ENCODE peak calls at places on chromosome 18, in eight cellular contexts. One of them, this sample, is unnamed.

GRCh38 chr18:48300463-48300961 is 108.7 kb downstream of the ZBTB7C start:
- DNase-seq in myocyte: no peak
- DNase-seq in SHP77: peak
- DNase-seq in psoas muscle: no peak
- DNase-seq in RWPE1: no peak
- DNase-seq in bronchial epithelial cell: peak
- DNase-seq in HCEC 1CT: no peak
- DNase-seq in endothelial cell of umbilical vein: no peak
- DNase-seq in this sample: no peak

GRCh38 chr18:62637807-62638687 is 77.3 kb upstream of the PHLPP1 start:
- DNase-seq in SHP77: peak
- DNase-seq in bronchial epithelial cell: peak
- DNase-seq in HCEC 1CT: no peak
- DNase-seq in RWPE1: no peak
- DNase-seq in psoas muscle: no peak
- DNase-seq in myocyte: peak
- DNase-seq in endothelial cell of umbilical vein: peak
- DNase-seq in this sample: peak

GRCh38 chr18:67864677-67865340 is 348.3 kb upstream of the DSEL start:
- DNase-seq in myocyte: peak
- DNase-seq in endothelial cell of umbilical vein: peak
- DNase-seq in HCEC 1CT: peak
- DNase-seq in psoas muscle: no peak
- DNase-seq in bronchial epithelial cell: peak
- DNase-seq in RWPE1: no peak
- DNase-seq in SHP77: no peak
- DNase-seq in this sample: no peak

GRCh38 chr18:79506191-79507075 is 110.7 kb downstream of the NFATC1 start:
- DNase-seq in SHP77: no peak
- DNase-seq in endothelial cell of umbilical vein: no peak
- DNase-seq in HCEC 1CT: no peak
- DNase-seq in bronchial epithelial cell: no peak
- DNase-seq in psoas muscle: peak
- DNase-seq in myocyte: peak
- DNase-seq in RWPE1: no peak
- DNase-seq in this sample: peak

GRCh38 chr18:54140641-54141040 is 83.8 kb downstream of the MBD2 start:
- DNase-seq in endothelial cell of umbilical vein: no peak
- DNase-seq in SHP77: no peak
- DNase-seq in HCEC 1CT: peak
- DNase-seq in RWPE1: no peak
- DNase-seq in bronchial epithelial cell: no peak
- DNase-seq in psoas muscle: no peak
- DNase-seq in myocyte: no peak
- DNase-seq in this sample: no peak

GRCh38 chr18:4765401-4765800 is 310.3 kb upstream of the DLGAP1 start:
- DNase-seq in psoas muscle: no peak
- DNase-seq in bronchial epithelial cell: no peak
- DNase-seq in HCEC 1CT: no peak
- DNase-seq in RWPE1: no peak
- DNase-seq in SHP77: no peak
- DNase-seq in endothelial cell of umbilical vein: no peak
- DNase-seq in myocyte: no peak
- DNase-seq in this sample: no peak

GRCh38 chr18:79528296-79528695 is 132.6 kb downstream of the NFATC1 start:
- DNase-seq in bronchial epithelial cell: no peak
- DNase-seq in myocyte: no peak
- DNase-seq in RWPE1: no peak
- DNase-seq in psoas muscle: no peak
- DNase-seq in SHP77: no peak
- DNase-seq in endothelial cell of umbilical vein: no peak
- DNase-seq in HCEC 1CT: no peak
- DNase-seq in this sample: no peak

GRCh38 chr18:40821596-40822243 is 1133.3 kb upstream of the PIK3C3 start:
- DNase-seq in SHP77: no peak
- DNase-seq in endothelial cell of umbilical vein: no peak
- DNase-seq in myocyte: no peak
- DNase-seq in psoas muscle: no peak
- DNase-seq in HCEC 1CT: no peak
- DNase-seq in RWPE1: no peak
- DNase-seq in bronchial epithelial cell: no peak
- DNase-seq in this sample: no peak

GRCh38 chr18:32078845-32079244 is 12.8 kb upstream of the RNF138 start:
- DNase-seq in psoas muscle: no peak
- DNase-seq in HCEC 1CT: no peak
- DNase-seq in myocyte: no peak
- DNase-seq in bronchial epithelial cell: no peak
- DNase-seq in endothelial cell of umbilical vein: no peak
- DNase-seq in RWPE1: no peak
- DNase-seq in SHP77: no peak
- DNase-seq in this sample: no peak

GRCh38 chr18:58213931-58214431 is 170.0 kb downstream of the NEDD4L start:
- DNase-seq in endothelial cell of umbilical vein: no peak
- DNase-seq in bronchial epithelial cell: peak
- DNase-seq in RWPE1: no peak
- DNase-seq in HCEC 1CT: peak
- DNase-seq in SHP77: no peak
- DNase-seq in psoas muscle: no peak
- DNase-seq in myocyte: peak
- DNase-seq in this sample: no peak

GRCh38 chr18:62105373-62105772 is 81.5 kb downstream of the PIGN start:
- DNase-seq in bronchial epithelial cell: no peak
- DNase-seq in HCEC 1CT: no peak
- DNase-seq in SHP77: no peak
- DNase-seq in endothelial cell of umbilical vein: peak
- DNase-seq in RWPE1: no peak
- DNase-seq in psoas muscle: no peak
- DNase-seq in myocyte: no peak
- DNase-seq in this sample: no peak

GRCh38 chr18:38759457-38759856 is 1193.9 kb upstream of the CELF4 start:
- DNase-seq in SHP77: no peak
- DNase-seq in HCEC 1CT: no peak
- DNase-seq in RWPE1: peak
- DNase-seq in psoas muscle: no peak
- DNase-seq in endothelial cell of umbilical vein: no peak
- DNase-seq in myocyte: no peak
- DNase-seq in bronchial epithelial cell: peak
- DNase-seq in this sample: no peak

GRCh38 chr18:27825735-27826477 is 351.0 kb downstream of the CDH2 start:
- DNase-seq in SHP77: no peak
- DNase-seq in RWPE1: no peak
- DNase-seq in psoas muscle: no peak
- DNase-seq in HCEC 1CT: no peak
- DNase-seq in endothelial cell of umbilical vein: no peak
- DNase-seq in myocyte: no peak
- DNase-seq in bronchial epithelial cell: no peak
- DNase-seq in this sample: no peak

GRCh38 chr18:11078491-11078890 is 70.9 kb downstream of the PIEZO2 start:
- DNase-seq in psoas muscle: no peak
- DNase-seq in endothelial cell of umbilical vein: no peak
- DNase-seq in bronchial epithelial cell: no peak
- DNase-seq in HCEC 1CT: no peak
- DNase-seq in myocyte: peak
- DNase-seq in SHP77: no peak
- DNase-seq in RWPE1: no peak
- DNase-seq in this sample: no peak

GRCh38 chr18:54127759-54128378 is 96.6 kb downstream of the MBD2 start:
- DNase-seq in HCEC 1CT: peak
- DNase-seq in myocyte: peak
- DNase-seq in psoas muscle: no peak
- DNase-seq in RWPE1: no peak
- DNase-seq in bronchial epithelial cell: peak
- DNase-seq in endothelial cell of umbilical vein: peak
- DNase-seq in SHP77: no peak
- DNase-seq in this sample: peak

GRCh38 chr18:75128051-75128605 is 80.8 kb downstream of the PTGR3 start:
- DNase-seq in myocyte: no peak
- DNase-seq in bronchial epithelial cell: no peak
- DNase-seq in RWPE1: no peak
- DNase-seq in psoas muscle: no peak
- DNase-seq in endothelial cell of umbilical vein: no peak
- DNase-seq in HCEC 1CT: no peak
- DNase-seq in SHP77: no peak
- DNase-seq in this sample: no peak

GRCh38 chr18:9661564-9661963 is 46.5 kb upstream of the RAB31 start:
- DNase-seq in HCEC 1CT: peak
- DNase-seq in RWPE1: no peak
- DNase-seq in psoas muscle: no peak
- DNase-seq in myocyte: peak
- DNase-seq in endothelial cell of umbilical vein: no peak
- DNase-seq in SHP77: no peak
- DNase-seq in bronchial epithelial cell: peak
- DNase-seq in this sample: no peak

GRCh38 chr18:76553715-76554603 is 58.9 kb upstream of the ZNF516 start:
- DNase-seq in psoas muscle: no peak
- DNase-seq in SHP77: no peak
- DNase-seq in HCEC 1CT: peak
- DNase-seq in myocyte: no peak
- DNase-seq in bronchial epithelial cell: peak
- DNase-seq in RWPE1: peak
- DNase-seq in endothelial cell of umbilical vein: no peak
- DNase-seq in this sample: no peak

GRCh38 chr18:13264091-13264777 is 45.7 kb downstream of the LDLRAD4 start:
- DNase-seq in bronchial epithelial cell: no peak
- DNase-seq in HCEC 1CT: no peak
- DNase-seq in endothelial cell of umbilical vein: no peak
- DNase-seq in myocyte: no peak
- DNase-seq in RWPE1: no peak
- DNase-seq in psoas muscle: peak
- DNase-seq in SHP77: no peak
- DNase-seq in this sample: no peak

GRCh38 chr18:48931680-48932461 is 18.9 kb downstream of the SMAD7 start:
- DNase-seq in SHP77: no peak
- DNase-seq in bronchial epithelial cell: no peak
- DNase-seq in endothelial cell of umbilical vein: peak
- DNase-seq in myocyte: no peak
- DNase-seq in RWPE1: no peak
- DNase-seq in psoas muscle: no peak
- DNase-seq in HCEC 1CT: no peak
- DNase-seq in this sample: no peak

GRCh38 chr18:48193521-48194251 is 215.5 kb downstream of the ZBTB7C start:
- DNase-seq in bronchial epithelial cell: no peak
- DNase-seq in SHP77: no peak
- DNase-seq in myocyte: peak
- DNase-seq in RWPE1: no peak
- DNase-seq in endothelial cell of umbilical vein: no peak
- DNase-seq in HCEC 1CT: no peak
- DNase-seq in psoas muscle: no peak
- DNase-seq in this sample: no peak

GRCh38 chr18:79682896-79683625 is 3.5 kb downstream of the CTDP1 start:
- DNase-seq in HCEC 1CT: no peak
- DNase-seq in bronchial epithelial cell: no peak
- DNase-seq in endothelial cell of umbilical vein: no peak
- DNase-seq in SHP77: no peak
- DNase-seq in RWPE1: no peak
- DNase-seq in psoas muscle: no peak
- DNase-seq in myocyte: no peak
- DNase-seq in this sample: no peak

GRCh38 chr18:36298113-36298701 is 694 bp downstream of the FHOD3 start:
- DNase-seq in SHP77: no peak
- DNase-seq in HCEC 1CT: no peak
- DNase-seq in psoas muscle: peak
- DNase-seq in myocyte: no peak
- DNase-seq in bronchial epithelial cell: no peak
- DNase-seq in endothelial cell of umbilical vein: no peak
- DNase-seq in RWPE1: no peak
- DNase-seq in this sample: peak

GRCh38 chr18:57951999-57952774 is 91.8 kb upstream of the NEDD4L start:
- DNase-seq in RWPE1: no peak
- DNase-seq in bronchial epithelial cell: peak
- DNase-seq in myocyte: no peak
- DNase-seq in HCEC 1CT: no peak
- DNase-seq in endothelial cell of umbilical vein: no peak
- DNase-seq in SHP77: no peak
- DNase-seq in psoas muscle: no peak
- DNase-seq in this sample: no peak

GRCh38 chr18:62576858-62577512 is 54.2 kb downstream of the ZCCHC2 start:
- DNase-seq in psoas muscle: no peak
- DNase-seq in RWPE1: no peak
- DNase-seq in HCEC 1CT: no peak
- DNase-seq in endothelial cell of umbilical vein: no peak
- DNase-seq in myocyte: no peak
- DNase-seq in bronchial epithelial cell: no peak
- DNase-seq in SHP77: no peak
- DNase-seq in this sample: no peak

GRCh38 chr18:6920099-6920955 is 190.8 kb downstream of the ARHGAP28 start:
- DNase-seq in HCEC 1CT: peak
- DNase-seq in RWPE1: peak
- DNase-seq in psoas muscle: peak
- DNase-seq in myocyte: peak
- DNase-seq in bronchial epithelial cell: peak
- DNase-seq in SHP77: peak
- DNase-seq in endothelial cell of umbilical vein: peak
- DNase-seq in this sample: peak

GRCh38 chr18:69622192-69622591 is 221.5 kb downstream of the DOK6 start:
- DNase-seq in RWPE1: no peak
- DNase-seq in SHP77: no peak
- DNase-seq in endothelial cell of umbilical vein: no peak
- DNase-seq in bronchial epithelial cell: no peak
- DNase-seq in psoas muscle: no peak
- DNase-seq in myocyte: no peak
- DNase-seq in HCEC 1CT: no peak
- DNase-seq in this sample: no peak

GRCh38 chr18:70322928-70323327 is 34.1 kb downstream of the SOCS6 start:
- DNase-seq in myocyte: no peak
- DNase-seq in RWPE1: no peak
- DNase-seq in SHP77: no peak
- DNase-seq in bronchial epithelial cell: peak
- DNase-seq in endothelial cell of umbilical vein: no peak
- DNase-seq in psoas muscle: no peak
- DNase-seq in HCEC 1CT: peak
- DNase-seq in this sample: no peak

GRCh38 chr18:49898421-49898820 is 85.1 kb upstream of the ACAA2 start:
- DNase-seq in psoas muscle: peak
- DNase-seq in bronchial epithelial cell: peak
- DNase-seq in HCEC 1CT: peak
- DNase-seq in SHP77: no peak
- DNase-seq in endothelial cell of umbilical vein: peak
- DNase-seq in RWPE1: peak
- DNase-seq in myocyte: peak
- DNase-seq in this sample: peak

GRCh38 chr18:32761231-32761785 is 11.5 kb downstream of the KLHL14 start:
- DNase-seq in HCEC 1CT: no peak
- DNase-seq in psoas muscle: no peak
- DNase-seq in RWPE1: no peak
- DNase-seq in myocyte: no peak
- DNase-seq in endothelial cell of umbilical vein: no peak
- DNase-seq in SHP77: no peak
- DNase-seq in bronchial epithelial cell: no peak
- DNase-seq in this sample: no peak

GRCh38 chr18:76488190-76488589 is 6.9 kb downstream of the ZNF516 start:
- DNase-seq in bronchial epithelial cell: no peak
- DNase-seq in endothelial cell of umbilical vein: no peak
- DNase-seq in psoas muscle: no peak
- DNase-seq in SHP77: no peak
- DNase-seq in myocyte: no peak
- DNase-seq in HCEC 1CT: no peak
- DNase-seq in RWPE1: no peak
- DNase-seq in this sample: no peak

GRCh38 chr18:13227910-13228309 is 9.3 kb downstream of the LDLRAD4 start:
- DNase-seq in HCEC 1CT: no peak
- DNase-seq in myocyte: no peak
- DNase-seq in bronchial epithelial cell: no peak
- DNase-seq in SHP77: no peak
- DNase-seq in endothelial cell of umbilical vein: no peak
- DNase-seq in psoas muscle: no peak
- DNase-seq in RWPE1: no peak
- DNase-seq in this sample: no peak